ENCODE peak calls at places on chromosome 19, in ten cellular contexts. F is spleen; D is CD4-positive, alpha-beta memory T cell; I is transverse colon; S is left ventricle myocardium inferior; N is astrocyte; U is aorta; C is body of pancreas; P is heart right ventricle; Q is neural progenitor cell. L is an unnamed sample.

GRCh38 chr19:30391554-30392551 is 19.7 kb downstream of the ZNF536 start:
- DNase-seq in F (no peak), D (no peak), I (no peak), S (no peak), N (peak; percentile 10), U (no peak), C (no peak), P (no peak), Q (peak; percentile 41), L (no peak)

GRCh38 chr19:35915508-35915907 is 7.4 kb upstream of the TYROBP start:
- DNase-seq in F (no peak), D (no peak), I (no peak), S (no peak), N (no peak), U (no peak), C (no peak), P (no peak), Q (no peak), L (no peak)

GRCh38 chr19:29927944-29928669 is 13.9 kb upstream of the URI1 start:
- DNase-seq in F (no peak), D (no peak), I (no peak), S (no peak), N (no peak), U (no peak), C (no peak), P (no peak), Q (peak; percentile 68), L (no peak)

GRCh38 chr19:51158474-51159129 is 16.5 kb downstream of the SIGLEC7 start:
- DNase-seq in F (peak; percentile 89), D (peak; percentile 53), I (peak; percentile 56), S (peak; percentile 52), N (no peak), U (no peak), C (peak; percentile 56), P (peak; percentile 55), Q (peak; percentile 69), L (peak; percentile 73)

GRCh38 chr19:4972509-4973230 is 3.8 kb downstream of the KDM4B start:
- DNase-seq in F (no peak), D (no peak), I (no peak), S (no peak), N (peak; percentile 52), U (no peak), C (no peak), P (no peak), Q (no peak), L (no peak)

GRCh38 chr19:39765091-39766076 is 13.3 kb upstream of the LEUTX start:
- DNase-seq in F (no peak), D (peak; percentile 20), I (peak; percentile 28), S (no peak), N (peak; percentile 16), U (no peak), C (peak; percentile 44), P (no peak), Q (peak; percentile 83), L (peak; percentile 43)

GRCh38 chr19:42123765-42124164 is 8.5 kb downstream of the POU2F2 start:
- DNase-seq in F (no peak), D (no peak), I (no peak), S (no peak), N (no peak), U (no peak), C (no peak), P (no peak), Q (no peak), L (no peak)

GRCh38 chr19:28482221-28482620 is 730.7 kb downstream of the UQCRFS1 start:
- DNase-seq in F (peak; percentile 12), D (no peak), I (no peak), S (no peak), N (no peak), U (no peak), C (no peak), P (no peak), Q (no peak), L (no peak)

GRCh38 chr19:21611659-21612402 is 106.4 kb downstream of the ZNF429 start:
- DNase-seq in F (no peak), D (no peak), I (no peak), S (no peak), N (no peak), U (no peak), C (no peak), P (no peak), Q (no peak), L (no peak)

GRCh38 chr19:4115818-4116385 is 8.0 kb downstream of the MAP2K2 start:
- DNase-seq in F (no peak), D (no peak), I (no peak), S (no peak), N (no peak), U (no peak), C (no peak), P (no peak), Q (no peak), L (no peak)

GRCh38 chr19:49554701-49555181 is 25.6 kb downstream of the NOSIP start:
- DNase-seq in F (peak; percentile 85), D (peak; percentile 60), I (peak; percentile 44), S (no peak), N (no peak), U (no peak), C (peak; percentile 36), P (peak; percentile 38), Q (no peak), L (no peak)
- H3K4me3 ChIP-seq in F (no peak overlapping the region), D (no peak overlapping the region), I (no peak overlapping the region), S (no peak overlapping the region), N (no peak overlapping the region), U (no peak overlapping the region), C (no peak overlapping the region), P (no peak overlapping the region), Q (no peak overlapping the region), L (no peak overlapping the region)

GRCh38 chr19:46728693-46729339 is 11.9 kb upstream of the PRKD2 start:
- DNase-seq in F (peak; percentile 97), D (peak; percentile 82), I (peak; percentile 80), S (peak; percentile 80), N (no peak), U (peak; percentile 93), C (peak; percentile 74), P (peak; percentile 84), Q (peak; percentile 80), L (no peak)

GRCh38 chr19:46731007-46731501 is 14.1 kb upstream of the PRKD2 start:
- DNase-seq in F (peak; percentile 90), D (no peak), I (no peak), S (no peak), N (peak; percentile 96), U (no peak), C (no peak), P (no peak), Q (no peak), L (no peak)

GRCh38 chr19:46730595-46730994 is 13.7 kb upstream of the PRKD2 start:
- DNase-seq in F (peak; percentile 79), D (no peak), I (no peak), S (no peak), N (no peak), U (no peak), C (no peak), P (no peak), Q (no peak), L (no peak)

GRCh38 chr19:46730187-46730586 is 13.3 kb upstream of the PRKD2 start:
- DNase-seq in F (peak; percentile 72), D (no peak), I (no peak), S (no peak), N (no peak), U (no peak), C (no peak), P (no peak), Q (no peak), L (no peak)

DNA sequence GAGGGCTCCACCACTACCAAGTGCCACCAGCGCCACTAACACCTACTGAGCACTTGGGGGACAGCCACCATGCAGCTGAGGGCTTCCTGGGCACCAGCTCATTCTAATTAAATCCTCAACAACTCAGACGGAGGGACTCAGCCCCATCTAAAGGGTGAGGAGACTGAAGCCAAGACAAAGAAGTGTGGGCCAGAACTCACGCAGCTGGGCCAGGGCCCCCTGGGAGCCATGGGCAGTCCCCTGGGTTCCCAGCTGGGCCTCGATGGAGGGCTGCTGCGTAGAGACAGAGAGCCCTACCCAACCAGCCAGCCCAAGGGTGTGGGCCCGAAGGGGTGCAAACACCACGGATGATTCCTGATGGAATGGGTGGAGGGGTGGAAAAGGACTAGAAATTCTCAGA is 12.8 kb upstream of the PRKD2 start:
- DNase-seq in F (no peak), D (no peak), I (no peak), S (no peak), N (no peak), U (no peak), C (no peak), P (no peak), Q (no peak), L (no peak)
- H3K27ac ChIP-seq in F (peak overlapping the region; percentile 86), D (no peak overlapping the region), I (no peak overlapping the region), S (no peak overlapping the region), N (no peak overlapping the region), U (no peak overlapping the region), C (no peak overlapping the region), P (no peak overlapping the region), Q (no peak overlapping the region), L (no peak overlapping the region)

GRCh38 chr19:2236285-2237050 is at the start of the genes PLEKHJ1 and SF3A2:
- DNase-seq in F (peak; percentile 99), D (peak; percentile 100), I (peak; percentile 97), S (peak; percentile 96), N (peak; percentile 89), U (peak; percentile 99), C (peak; percentile 96), P (peak; percentile 97), Q (peak; percentile 100), L (peak; percentile 94)

GRCh38 chr19:2237869-2238153 is 1.2 kb downstream of the SF3A2 start:
- DNase-seq in F (no peak), D (no peak), I (no peak), S (no peak), N (no peak), U (no peak), C (no peak), P (no peak), Q (no peak), L (no peak)

GRCh38 chr19:2235396-2236284 is 489 bp downstream of the PLEKHJ1 start:
- DNase-seq in F (no peak), D (no peak), I (peak; percentile 86), S (peak; percentile 42), N (no peak), U (no peak), C (peak; percentile 73), P (peak; percentile 54), Q (peak; percentile 37), L (no peak)

GRCh38 chr19:2239173-2239572 is 2.5 kb downstream of the SF3A2 start:
- DNase-seq in F (no peak), D (no peak), I (no peak), S (no peak), N (no peak), U (no peak), C (no peak), P (no peak), Q (no peak), L (no peak)

GRCh38 chr19:2237051-2237868 is 636 bp downstream of the SF3A2 start:
- DNase-seq in F (no peak), D (no peak), I (no peak), S (no peak), N (no peak), U (no peak), C (no peak), P (no peak), Q (no peak), L (no peak)
- H3K4me1 ChIP-seq in F (peaks cover 85% of the 10 kb centered on the region), D (peaks cover 69% of the 10 kb centered on the region), I (peaks cover 69% of the 10 kb centered on the region), S (peaks cover 90% of the 10 kb centered on the region), N (peaks cover 66% of the 10 kb centered on the region), U (no peaks in the 10 kb centered on the region), C (peaks cover 77% of the 10 kb centered on the region), P (peaks cover 79% of the 10 kb centered on the region), Q (peaks cover 44% of the 10 kb centered on the region), L (no peaks in the 10 kb centered on the region)

DNA sequence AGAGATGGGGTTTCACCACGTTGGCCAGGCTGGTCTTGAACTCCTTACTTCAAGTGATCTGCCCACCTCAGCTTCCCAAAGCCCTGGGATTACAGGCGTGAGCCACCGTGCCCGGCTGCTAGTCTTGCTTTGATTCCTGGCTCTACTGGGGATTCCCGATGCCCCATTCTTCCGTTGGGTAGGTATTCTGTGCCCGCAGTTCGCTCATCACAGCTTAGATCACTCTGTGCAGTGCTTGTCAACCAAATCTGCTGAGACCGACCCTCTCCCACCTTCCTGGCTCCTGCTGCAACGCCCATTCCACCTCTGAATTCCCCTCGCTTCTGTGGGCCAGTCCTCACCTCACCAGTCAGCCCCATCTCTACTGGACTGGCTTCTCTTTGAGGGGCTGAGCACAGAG is 4.6 kb upstream of the ZNF414 start:
- DNase-seq in F (no peak), D (no peak), I (no peak), S (no peak), N (no peak), U (no peak), C (no peak), P (no peak), Q (no peak), L (no peak)
- H3K4me3 ChIP-seq in F (no peak overlapping the region), D (no peak overlapping the region), I (no peak overlapping the region), S (no peak overlapping the region), N (no peak overlapping the region), U (no peak overlapping the region), C (no peak overlapping the region), P (no peak overlapping the region), Q (no peak overlapping the region), L (no peak overlapping the region)

L was measured in iPS DF 6.9.